ENCODE peak calls at places on chromosomes 5 and 9, in nine cellular contexts. One of them, this sample, is unnamed.

GRCh38 chr5:147509710-147510651 is at the start of gene DPYSL3:
- DNase-seq in stimulated activated CD4-positive, alpha-beta T cell treated with anti-CD3 and anti-CD28 coated beads, TNF-alpha, amount 100 ng/mL, for 1 hour: no peak
- DNase-seq in heart right ventricle: peak; percentile 77
- DNase-seq in NCI-H1930: peak; percentile 24
- DNase-seq in osteoblast: peak; percentile 88
- DNase-seq in cerebellum: peak; percentile 9
- DNase-seq in fibroblast of the aortic adventitia: peak; percentile 84
- DNase-seq in posterior vena cava: peak; percentile 95
- DNase-seq in iPS DF 6.9: peak; percentile 39
- DNase-seq in this sample: peak; percentile 84

GRCh38 chr9:136686534-136686793 is 793 bp downstream of the AGPAT2 start:
- DNase-seq in stimulated activated CD4-positive, alpha-beta T cell treated with anti-CD3 and anti-CD28 coated beads, TNF-alpha, amount 100 ng/mL, for 1 hour: no peak
- DNase-seq in heart right ventricle: no peak
- DNase-seq in NCI-H1930: no peak
- DNase-seq in osteoblast: no peak
- DNase-seq in cerebellum: no peak
- DNase-seq in fibroblast of the aortic adventitia: no peak
- DNase-seq in posterior vena cava: no peak
- DNase-seq in iPS DF 6.9: no peak
- DNase-seq in this sample: no peak

GRCh38 chr5:74378464-74378863 is 262.1 kb downstream of the ENC1 start:
- DNase-seq in stimulated activated CD4-positive, alpha-beta T cell treated with anti-CD3 and anti-CD28 coated beads, TNF-alpha, amount 100 ng/mL, for 1 hour: no peak
- DNase-seq in heart right ventricle: no peak
- DNase-seq in NCI-H1930: no peak
- DNase-seq in osteoblast: no peak
- DNase-seq in cerebellum: no peak
- DNase-seq in fibroblast of the aortic adventitia: peak; percentile 54
- DNase-seq in posterior vena cava: no peak
- DNase-seq in iPS DF 6.9: no peak
- DNase-seq in this sample: peak; percentile 23

GRCh38 chr5:43396762-43397304 is 15.4 kb downstream of the CCL28 start:
- DNase-seq in stimulated activated CD4-positive, alpha-beta T cell treated with anti-CD3 and anti-CD28 coated beads, TNF-alpha, amount 100 ng/mL, for 1 hour: peak; percentile 3
- DNase-seq in heart right ventricle: peak; percentile 26
- DNase-seq in NCI-H1930: no peak
- DNase-seq in osteoblast: peak; percentile 85
- DNase-seq in cerebellum: no peak
- DNase-seq in fibroblast of the aortic adventitia: peak; percentile 27
- DNase-seq in posterior vena cava: peak; percentile 88
- DNase-seq in iPS DF 6.9: no peak
- DNase-seq in this sample: peak; percentile 21

GRCh38 chr5:59608745-59609144 is 284.8 kb downstream of the PDE4D start:
- DNase-seq in stimulated activated CD4-positive, alpha-beta T cell treated with anti-CD3 and anti-CD28 coated beads, TNF-alpha, amount 100 ng/mL, for 1 hour: no peak
- DNase-seq in heart right ventricle: no peak
- DNase-seq in NCI-H1930: no peak
- DNase-seq in osteoblast: no peak
- DNase-seq in cerebellum: no peak
- DNase-seq in fibroblast of the aortic adventitia: no peak
- DNase-seq in posterior vena cava: no peak
- DNase-seq in iPS DF 6.9: no peak
- DNase-seq in this sample: peak; percentile 57

GRCh38 chr5:34804398-34804797 is 34.6 kb upstream of the TTC23L start:
- DNase-seq in stimulated activated CD4-positive, alpha-beta T cell treated with anti-CD3 and anti-CD28 coated beads, TNF-alpha, amount 100 ng/mL, for 1 hour: no peak
- DNase-seq in heart right ventricle: no peak
- DNase-seq in NCI-H1930: no peak
- DNase-seq in osteoblast: no peak
- DNase-seq in cerebellum: no peak
- DNase-seq in fibroblast of the aortic adventitia: no peak
- DNase-seq in posterior vena cava: no peak
- DNase-seq in iPS DF 6.9: no peak
- DNase-seq in this sample: no peak

GRCh38 chr5:3481175-3481574 is 114.5 kb upstream of the IRX1 start:
- DNase-seq in stimulated activated CD4-positive, alpha-beta T cell treated with anti-CD3 and anti-CD28 coated beads, TNF-alpha, amount 100 ng/mL, for 1 hour: no peak
- DNase-seq in heart right ventricle: no peak
- DNase-seq in NCI-H1930: no peak
- DNase-seq in osteoblast: no peak
- DNase-seq in cerebellum: no peak
- DNase-seq in fibroblast of the aortic adventitia: no peak
- DNase-seq in posterior vena cava: no peak
- DNase-seq in iPS DF 6.9: no peak
- DNase-seq in this sample: no peak

GRCh38 chr5:135644816-135645215 is 66.0 kb upstream of the CXCL14 start:
- DNase-seq in stimulated activated CD4-positive, alpha-beta T cell treated with anti-CD3 and anti-CD28 coated beads, TNF-alpha, amount 100 ng/mL, for 1 hour: no peak
- DNase-seq in heart right ventricle: no peak
- DNase-seq in NCI-H1930: no peak
- DNase-seq in osteoblast: no peak
- DNase-seq in cerebellum: peak; percentile 59
- DNase-seq in fibroblast of the aortic adventitia: no peak
- DNase-seq in posterior vena cava: no peak
- DNase-seq in iPS DF 6.9: no peak
- DNase-seq in this sample: no peak

GRCh38 chr5:128844354-128844923 is 120.8 kb upstream of the SLC27A6 start:
- DNase-seq in stimulated activated CD4-positive, alpha-beta T cell treated with anti-CD3 and anti-CD28 coated beads, TNF-alpha, amount 100 ng/mL, for 1 hour: no peak
- DNase-seq in heart right ventricle: no peak
- DNase-seq in NCI-H1930: no peak
- DNase-seq in osteoblast: no peak
- DNase-seq in cerebellum: no peak
- DNase-seq in fibroblast of the aortic adventitia: peak; percentile 43
- DNase-seq in posterior vena cava: no peak
- DNase-seq in iPS DF 6.9: no peak
- DNase-seq in this sample: peak; percentile 58

GRCh38 chr5:39158127-39158593 is 61.2 kb downstream of the FYB1 start:
- DNase-seq in stimulated activated CD4-positive, alpha-beta T cell treated with anti-CD3 and anti-CD28 coated beads, TNF-alpha, amount 100 ng/mL, for 1 hour: no peak
- DNase-seq in heart right ventricle: peak; percentile 14
- DNase-seq in NCI-H1930: no peak
- DNase-seq in osteoblast: no peak
- DNase-seq in cerebellum: no peak
- DNase-seq in fibroblast of the aortic adventitia: peak; percentile 60
- DNase-seq in posterior vena cava: peak; percentile 82
- DNase-seq in iPS DF 6.9: no peak
- DNase-seq in this sample: no peak

GRCh38 chr5:27947088-27947487 is 908.7 kb upstream of the CDH9 start:
- DNase-seq in stimulated activated CD4-positive, alpha-beta T cell treated with anti-CD3 and anti-CD28 coated beads, TNF-alpha, amount 100 ng/mL, for 1 hour: no peak
- DNase-seq in heart right ventricle: no peak
- DNase-seq in NCI-H1930: no peak
- DNase-seq in osteoblast: no peak
- DNase-seq in cerebellum: no peak
- DNase-seq in fibroblast of the aortic adventitia: no peak
- DNase-seq in posterior vena cava: no peak
- DNase-seq in iPS DF 6.9: no peak
- DNase-seq in this sample: peak; percentile 58

GRCh38 chr9:129459550-129460322 is 161.2 kb downstream of the C9orf50 start:
- DNase-seq in stimulated activated CD4-positive, alpha-beta T cell treated with anti-CD3 and anti-CD28 coated beads, TNF-alpha, amount 100 ng/mL, for 1 hour: no peak
- DNase-seq in heart right ventricle: no peak
- DNase-seq in NCI-H1930: no peak
- DNase-seq in osteoblast: peak; percentile 83
- DNase-seq in cerebellum: no peak
- DNase-seq in fibroblast of the aortic adventitia: no peak
- DNase-seq in posterior vena cava: no peak
- DNase-seq in iPS DF 6.9: no peak
- DNase-seq in this sample: no peak

GRCh38 chr5:135502836-135503520 is 32.8 kb downstream of the NEUROG1 start:
- DNase-seq in stimulated activated CD4-positive, alpha-beta T cell treated with anti-CD3 and anti-CD28 coated beads, TNF-alpha, amount 100 ng/mL, for 1 hour: no peak
- DNase-seq in heart right ventricle: no peak
- DNase-seq in NCI-H1930: no peak
- DNase-seq in osteoblast: no peak
- DNase-seq in cerebellum: no peak
- DNase-seq in fibroblast of the aortic adventitia: no peak
- DNase-seq in posterior vena cava: no peak
- DNase-seq in iPS DF 6.9: no peak
- DNase-seq in this sample: no peak

GRCh38 chr5:58933891-58934628 is 351.2 kb downstream of the RAB3C start:
- DNase-seq in stimulated activated CD4-positive, alpha-beta T cell treated with anti-CD3 and anti-CD28 coated beads, TNF-alpha, amount 100 ng/mL, for 1 hour: peak; percentile 2
- DNase-seq in heart right ventricle: no peak
- DNase-seq in NCI-H1930: no peak
- DNase-seq in osteoblast: no peak
- DNase-seq in cerebellum: no peak
- DNase-seq in fibroblast of the aortic adventitia: no peak
- DNase-seq in posterior vena cava: no peak
- DNase-seq in iPS DF 6.9: no peak
- DNase-seq in this sample: no peak

GRCh38 chr9:22307013-22307711 is 139.5 kb upstream of the DMRTA1 start:
- DNase-seq in stimulated activated CD4-positive, alpha-beta T cell treated with anti-CD3 and anti-CD28 coated beads, TNF-alpha, amount 100 ng/mL, for 1 hour: no peak
- DNase-seq in heart right ventricle: no peak
- DNase-seq in NCI-H1930: peak; percentile 40
- DNase-seq in osteoblast: peak; percentile 45
- DNase-seq in cerebellum: no peak
- DNase-seq in fibroblast of the aortic adventitia: peak; percentile 79
- DNase-seq in posterior vena cava: no peak
- DNase-seq in iPS DF 6.9: peak; percentile 25
- DNase-seq in this sample: peak; percentile 78

GRCh38 chr5:104456122-104456521 is 893.5 kb upstream of the NUDT12 start:
- DNase-seq in stimulated activated CD4-positive, alpha-beta T cell treated with anti-CD3 and anti-CD28 coated beads, TNF-alpha, amount 100 ng/mL, for 1 hour: no peak
- DNase-seq in heart right ventricle: no peak
- DNase-seq in NCI-H1930: no peak
- DNase-seq in osteoblast: no peak
- DNase-seq in cerebellum: no peak
- DNase-seq in fibroblast of the aortic adventitia: no peak
- DNase-seq in posterior vena cava: no peak
- DNase-seq in iPS DF 6.9: no peak
- DNase-seq in this sample: no peak

GRCh38 chr5:142048272-142048671 is 35.4 kb upstream of the GNPDA1 start:
- DNase-seq in stimulated activated CD4-positive, alpha-beta T cell treated with anti-CD3 and anti-CD28 coated beads, TNF-alpha, amount 100 ng/mL, for 1 hour: no peak
- DNase-seq in heart right ventricle: no peak
- DNase-seq in NCI-H1930: no peak
- DNase-seq in osteoblast: no peak
- DNase-seq in cerebellum: no peak
- DNase-seq in fibroblast of the aortic adventitia: no peak
- DNase-seq in posterior vena cava: no peak
- DNase-seq in iPS DF 6.9: no peak
- DNase-seq in this sample: no peak

GRCh38 chr9:15268796-15269195 is 38.2 kb downstream of the TTC39B start:
- DNase-seq in stimulated activated CD4-positive, alpha-beta T cell treated with anti-CD3 and anti-CD28 coated beads, TNF-alpha, amount 100 ng/mL, for 1 hour: no peak
- DNase-seq in heart right ventricle: no peak
- DNase-seq in NCI-H1930: no peak
- DNase-seq in osteoblast: no peak
- DNase-seq in cerebellum: no peak
- DNase-seq in fibroblast of the aortic adventitia: no peak
- DNase-seq in posterior vena cava: no peak
- DNase-seq in iPS DF 6.9: no peak
- DNase-seq in this sample: no peak

GRCh38 chr9:4381744-4382143 is 81.9 kb upstream of the GLIS3 start:
- DNase-seq in stimulated activated CD4-positive, alpha-beta T cell treated with anti-CD3 and anti-CD28 coated beads, TNF-alpha, amount 100 ng/mL, for 1 hour: no peak
- DNase-seq in heart right ventricle: no peak
- DNase-seq in NCI-H1930: no peak
- DNase-seq in osteoblast: no peak
- DNase-seq in cerebellum: no peak
- DNase-seq in fibroblast of the aortic adventitia: no peak
- DNase-seq in posterior vena cava: no peak
- DNase-seq in iPS DF 6.9: no peak
- DNase-seq in this sample: no peak

GRCh38 chr5:41370482-41370881 is 139.9 kb downstream of the PLCXD3 start:
- DNase-seq in stimulated activated CD4-positive, alpha-beta T cell treated with anti-CD3 and anti-CD28 coated beads, TNF-alpha, amount 100 ng/mL, for 1 hour: no peak
- DNase-seq in heart right ventricle: no peak
- DNase-seq in NCI-H1930: no peak
- DNase-seq in osteoblast: peak; percentile 21
- DNase-seq in cerebellum: no peak
- DNase-seq in fibroblast of the aortic adventitia: no peak
- DNase-seq in posterior vena cava: no peak
- DNase-seq in iPS DF 6.9: no peak
- DNase-seq in this sample: no peak

GRCh38 chr9:88733651-88734470 is 198.9 kb downstream of the NXNL2 start:
- DNase-seq in stimulated activated CD4-positive, alpha-beta T cell treated with anti-CD3 and anti-CD28 coated beads, TNF-alpha, amount 100 ng/mL, for 1 hour: no peak
- DNase-seq in heart right ventricle: peak; percentile 79
- DNase-seq in NCI-H1930: no peak
- DNase-seq in osteoblast: no peak
- DNase-seq in cerebellum: no peak
- DNase-seq in fibroblast of the aortic adventitia: peak; percentile 92
- DNase-seq in posterior vena cava: peak; percentile 88
- DNase-seq in iPS DF 6.9: no peak
- DNase-seq in this sample: peak; percentile 47

GRCh38 chr9:86135374-86135773 is 36.0 kb upstream of the GOLM1 start:
- DNase-seq in stimulated activated CD4-positive, alpha-beta T cell treated with anti-CD3 and anti-CD28 coated beads, TNF-alpha, amount 100 ng/mL, for 1 hour: no peak
- DNase-seq in heart right ventricle: no peak
- DNase-seq in NCI-H1930: no peak
- DNase-seq in osteoblast: no peak
- DNase-seq in cerebellum: no peak
- DNase-seq in fibroblast of the aortic adventitia: no peak
- DNase-seq in posterior vena cava: no peak
- DNase-seq in iPS DF 6.9: no peak
- DNase-seq in this sample: no peak

GRCh38 chr9:14344846-14345585 is 31.1 kb upstream of the NFIB start:
- DNase-seq in stimulated activated CD4-positive, alpha-beta T cell treated with anti-CD3 and anti-CD28 coated beads, TNF-alpha, amount 100 ng/mL, for 1 hour: no peak
- DNase-seq in heart right ventricle: no peak
- DNase-seq in NCI-H1930: no peak
- DNase-seq in osteoblast: no peak
- DNase-seq in cerebellum: no peak
- DNase-seq in fibroblast of the aortic adventitia: no peak
- DNase-seq in posterior vena cava: no peak
- DNase-seq in iPS DF 6.9: no peak
- DNase-seq in this sample: no peak